ENCODE peak calls at places on chromosomes 5 and 9, in four cellular contexts. One of them, this sample, is unnamed.

GRCh38 chr5:124060010-124060409 is 548.0 kb downstream of the CSNK1G3 start:
- DNase-seq in kidney epithelial cell: no peak
- DNase-seq in PC-3: no peak
- DNase-seq in OCI-LY7: no peak
- DNase-seq in this sample: no peak

GRCh38 chr9:99183616-99184015 is 38.1 kb downstream of the ALG2 start:
- DNase-seq in kidney epithelial cell: no peak
- DNase-seq in PC-3: no peak
- DNase-seq in OCI-LY7: no peak
- DNase-seq in this sample: no peak

GRCh38 chr5:150357326-150358260 is at the start of gene TCOF1:
- DNase-seq in kidney epithelial cell: peak
- DNase-seq in PC-3: peak
- DNase-seq in OCI-LY7: peak
- DNase-seq in this sample: peak

GRCh38 chr5:10789726-10790125 is 28.7 kb upstream of the DAP start:
- DNase-seq in kidney epithelial cell: no peak
- DNase-seq in PC-3: no peak
- DNase-seq in OCI-LY7: no peak
- DNase-seq in this sample: no peak

GRCh38 chr5:115457574-115457973 is 87.0 kb downstream of the FEM1C start:
- DNase-seq in kidney epithelial cell: no peak
- DNase-seq in PC-3: no peak
- DNase-seq in OCI-LY7: no peak
- DNase-seq in this sample: no peak

GRCh38 chr5:142411656-142412425 is 87.0 kb upstream of the SPRY4 start:
- DNase-seq in kidney epithelial cell: no peak
- DNase-seq in PC-3: no peak
- DNase-seq in OCI-LY7: no peak
- DNase-seq in this sample: no peak

GRCh38 chr5:126875303-126875785 is 98.4 kb downstream of the LMNB1 start:
- DNase-seq in kidney epithelial cell: no peak
- DNase-seq in PC-3: no peak
- DNase-seq in OCI-LY7: no peak
- DNase-seq in this sample: no peak

GRCh38 chr5:100546041-100546440 is 10.9 kb downstream of the FAM174A start:
- DNase-seq in kidney epithelial cell: no peak
- DNase-seq in PC-3: no peak
- DNase-seq in OCI-LY7: no peak
- DNase-seq in this sample: no peak

GRCh38 chr9:136170291-136170901 is 34.5 kb downstream of the LHX3 start:
- DNase-seq in kidney epithelial cell: no peak
- DNase-seq in PC-3: peak
- DNase-seq in OCI-LY7: peak
- DNase-seq in this sample: no peak

GRCh38 chr5:136134653-136135052 is 2.0 kb downstream of the SMAD5 start:
- DNase-seq in kidney epithelial cell: no peak
- DNase-seq in PC-3: no peak
- DNase-seq in OCI-LY7: no peak
- DNase-seq in this sample: no peak
- H3K4me3 ChIP-seq in kidney epithelial cell: no peak
- H3K4me3 ChIP-seq in PC-3: peak
- H3K4me3 ChIP-seq in OCI-LY7: peak
- H3K4me3 ChIP-seq in this sample: peak

DNA sequence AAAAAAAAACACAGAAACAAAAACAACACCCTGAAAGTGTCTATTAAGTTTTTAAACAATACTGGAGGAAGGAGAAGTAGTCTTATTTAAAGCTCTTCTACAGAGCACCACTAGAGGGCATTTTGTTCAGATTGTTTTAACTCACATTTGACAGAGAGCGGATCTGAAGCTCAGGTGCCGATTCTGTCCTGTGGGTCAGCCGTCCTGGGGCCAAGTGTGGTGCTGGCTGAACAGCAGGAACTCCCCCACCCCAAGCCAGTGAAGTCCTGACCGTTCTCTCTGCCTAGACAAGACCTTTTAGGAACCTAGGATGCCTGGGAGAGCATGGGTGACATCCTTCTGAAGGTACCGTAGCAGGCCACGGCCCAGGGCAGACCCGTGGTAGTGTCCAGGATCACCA is 3.9 kb downstream of the EXOC3 start:
- DNase-seq in kidney epithelial cell: no peak
- DNase-seq in PC-3: peak
- DNase-seq in OCI-LY7: peak
- DNase-seq in this sample: no peak
- TF ChIP-seq CTCF in kidney epithelial cell: peak
- TF ChIP-seq CTCF in PC-3: peak
- TF ChIP-seq CTCF in OCI-LY7: peak
- TF ChIP-seq CTCF in this sample: peak

DNA sequence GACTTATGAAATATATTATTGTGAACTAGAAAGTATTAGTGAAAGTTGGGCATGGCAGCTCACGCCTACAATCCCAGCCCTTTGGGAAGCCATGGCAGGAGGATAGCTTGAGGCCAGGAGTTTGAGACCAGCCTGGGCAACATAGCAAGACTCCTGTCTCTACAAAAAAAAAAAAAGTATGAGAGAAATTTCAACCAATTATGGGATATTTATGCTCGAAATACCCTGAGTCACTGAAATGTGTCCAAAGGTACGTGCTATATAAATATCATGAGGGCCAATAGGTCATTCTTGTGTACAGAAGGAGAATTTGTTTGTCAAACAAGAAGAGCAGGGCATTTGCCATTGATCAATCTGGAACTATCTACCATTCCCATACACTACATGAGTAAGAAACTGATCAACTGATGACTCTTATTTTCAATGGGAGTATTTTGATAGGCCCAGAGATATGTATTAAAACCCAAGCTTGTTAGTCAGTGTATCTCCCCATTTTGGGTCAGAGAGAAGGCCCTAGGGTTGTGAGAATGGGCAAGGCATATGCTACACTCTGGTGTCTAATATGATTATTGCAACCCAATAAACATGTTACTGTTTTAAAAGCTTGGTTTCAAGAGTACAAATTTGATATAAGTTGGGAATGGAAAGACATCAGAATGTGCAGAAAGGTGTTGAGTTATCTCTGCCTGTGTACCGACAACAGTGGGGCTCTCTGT is 21.7 kb upstream of the HOMER1 start:
- DNase-seq in kidney epithelial cell: no peak
- DNase-seq in PC-3: peak
- DNase-seq in OCI-LY7: no peak
- DNase-seq in this sample: no peak
- H3K4me3 ChIP-seq in kidney epithelial cell: no peak
- H3K4me3 ChIP-seq in PC-3: no peak
- H3K4me3 ChIP-seq in OCI-LY7: no peak
- H3K4me3 ChIP-seq in this sample: no peak

DNA sequence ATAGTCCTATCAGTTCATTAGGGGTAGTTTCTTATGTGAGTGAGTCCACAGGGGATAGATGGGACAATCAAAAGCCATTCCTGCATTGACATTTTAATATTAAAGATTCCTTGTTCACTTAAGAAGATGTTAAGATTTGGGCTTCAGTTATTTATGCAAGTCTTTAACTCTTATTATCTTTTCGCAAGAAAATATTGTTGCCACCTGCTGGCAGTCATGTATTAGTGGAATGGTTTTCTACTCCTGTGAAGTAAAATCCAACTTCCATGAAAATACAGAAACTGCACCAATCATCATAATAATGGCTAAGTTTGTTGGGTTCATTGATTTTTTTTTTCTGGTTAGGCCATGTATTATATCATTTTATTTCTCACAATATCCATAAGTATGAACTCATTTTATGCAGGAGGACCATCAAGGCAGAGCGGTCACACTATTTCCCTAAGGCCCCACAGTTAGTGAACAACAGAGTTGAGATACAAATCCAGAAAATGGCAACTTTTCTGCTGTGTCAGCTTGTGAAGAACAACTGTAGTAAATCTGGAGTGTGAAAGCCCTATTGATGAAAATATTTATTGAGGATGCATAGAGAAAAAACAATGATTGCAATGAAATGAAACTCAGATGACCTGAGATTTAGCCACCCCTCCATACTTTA is 88.5 kb upstream of the TXNDC8 start:
- DNase-seq in kidney epithelial cell: no peak
- DNase-seq in PC-3: peak
- DNase-seq in OCI-LY7: no peak
- DNase-seq in this sample: peak
- TF ChIP-seq CTCF in kidney epithelial cell: peak
- TF ChIP-seq CTCF in PC-3: peak
- TF ChIP-seq CTCF in OCI-LY7: peak
- TF ChIP-seq CTCF in this sample: peak

GRCh38 chr5:177370488-177371119 is 12.9 kb downstream of the RGS14 start:
- DNase-seq in kidney epithelial cell: peak
- DNase-seq in PC-3: peak
- DNase-seq in OCI-LY7: peak
- DNase-seq in this sample: peak
- H3K4me3 ChIP-seq in kidney epithelial cell: peak
- H3K4me3 ChIP-seq in PC-3: peak
- H3K4me3 ChIP-seq in OCI-LY7: peak
- H3K4me3 ChIP-seq in this sample: peak

DNA sequence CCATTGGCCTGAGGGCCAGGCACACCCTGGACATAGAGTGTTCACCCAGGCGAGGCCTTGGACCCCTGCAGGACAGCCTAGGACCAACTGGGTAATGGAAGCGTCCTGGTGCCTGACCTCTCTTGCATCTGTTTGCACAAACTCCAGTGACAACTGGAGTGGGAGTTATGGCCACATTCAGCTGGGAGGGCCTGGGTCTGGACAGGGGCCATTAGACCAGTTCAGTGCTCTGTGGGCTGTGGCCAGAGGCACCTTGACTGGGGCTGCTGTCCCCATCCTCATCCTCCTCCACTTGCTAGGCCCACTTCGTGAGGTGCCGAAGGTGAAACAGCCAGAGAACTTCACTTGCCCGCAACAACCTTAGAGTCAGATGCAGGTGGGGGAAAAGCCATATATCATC is 372.7 kb upstream of the IRX1 start:
- DNase-seq in kidney epithelial cell: no peak
- DNase-seq in PC-3: no peak
- DNase-seq in OCI-LY7: no peak
- DNase-seq in this sample: no peak
- TF ChIP-seq CTCF in kidney epithelial cell: no peak
- TF ChIP-seq CTCF in PC-3: no peak
- TF ChIP-seq CTCF in OCI-LY7: no peak
- TF ChIP-seq CTCF in this sample: no peak

GRCh38 chr5:122077451-122078115 is 476 bp downstream of the LOX start:
- DNase-seq in kidney epithelial cell: no peak
- DNase-seq in PC-3: peak
- DNase-seq in OCI-LY7: no peak
- DNase-seq in this sample: peak

GRCh38 chr5:122085041-122085440 is 7.0 kb upstream of the LOX start:
- DNase-seq in kidney epithelial cell: no peak
- DNase-seq in PC-3: no peak
- DNase-seq in OCI-LY7: no peak
- DNase-seq in this sample: no peak

GRCh38 chr5:122078116-122078865 is at the start of gene LOX:
- DNase-seq in kidney epithelial cell: no peak
- DNase-seq in PC-3: peak
- DNase-seq in OCI-LY7: no peak
- DNase-seq in this sample: peak

GRCh38 chr5:122083535-122083934 is 5.5 kb upstream of the LOX start:
- DNase-seq in kidney epithelial cell: no peak
- DNase-seq in PC-3: no peak
- DNase-seq in OCI-LY7: no peak
- DNase-seq in this sample: no peak

GRCh38 chr5:122081541-122081940 is 3.5 kb upstream of the LOX start:
- DNase-seq in kidney epithelial cell: no peak
- DNase-seq in PC-3: no peak
- DNase-seq in OCI-LY7: no peak
- DNase-seq in this sample: peak
- H3K4me3 ChIP-seq in kidney epithelial cell: no peak
- H3K4me3 ChIP-seq in PC-3: no peak
- H3K4me3 ChIP-seq in OCI-LY7: no peak
- H3K4me3 ChIP-seq in this sample: no peak

GRCh38 chr9:96061293-96061987 is 185.9 kb downstream of the ERCC6L2 start:
- DNase-seq in kidney epithelial cell: no peak
- DNase-seq in PC-3: peak
- DNase-seq in OCI-LY7: no peak
- DNase-seq in this sample: peak
- TF ChIP-seq CTCF in kidney epithelial cell: peak
- TF ChIP-seq CTCF in PC-3: peak
- TF ChIP-seq CTCF in OCI-LY7: peak
- TF ChIP-seq CTCF in this sample: peak